ENCODE peak calls at places on chromosomes 11 and 22, in six cellular contexts. One of them, this sample, is unnamed.

GRCh38 chr11:13354335-13354734 is 76.7 kb downstream of the BMAL1 start:
- DNase-seq in H9: peak
- DNase-seq in IMR-90: peak
- DNase-seq in mesenchymal stem cell: no peak
- DNase-seq in H1: no peak
- DNase-seq in trophoblast cell: peak
- DNase-seq in this sample: no peak

GRCh38 chr11:120723751-120724150 is 212.2 kb downstream of the GRIK4 start:
- DNase-seq in H9: no peak
- DNase-seq in IMR-90: no peak
- DNase-seq in mesenchymal stem cell: no peak
- DNase-seq in H1: no peak
- DNase-seq in trophoblast cell: no peak
- DNase-seq in this sample: no peak

GRCh38 chr11:68966894-68967780 is 13.6 kb downstream of the MRGPRD start:
- DNase-seq in H9: no peak
- DNase-seq in IMR-90: no peak
- DNase-seq in mesenchymal stem cell: no peak
- DNase-seq in H1: no peak
- DNase-seq in trophoblast cell: no peak
- DNase-seq in this sample: no peak

GRCh38 chr11:46363455-46363920 is 16.2 kb downstream of the DGKZ start:
- DNase-seq in H9: no peak
- DNase-seq in IMR-90: peak
- DNase-seq in mesenchymal stem cell: peak
- DNase-seq in H1: no peak
- DNase-seq in trophoblast cell: peak
- DNase-seq in this sample: no peak

GRCh38 chr11:12902784-12903491 is 106.2 kb upstream of the RASSF10 start:
- DNase-seq in H9: no peak
- DNase-seq in IMR-90: no peak
- DNase-seq in mesenchymal stem cell: no peak
- DNase-seq in H1: no peak
- DNase-seq in trophoblast cell: no peak
- DNase-seq in this sample: no peak

GRCh38 chr11:119547511-119547910 is 124.5 kb upstream of the THY1 start:
- DNase-seq in H9: no peak
- DNase-seq in IMR-90: no peak
- DNase-seq in mesenchymal stem cell: no peak
- DNase-seq in H1: no peak
- DNase-seq in trophoblast cell: no peak
- DNase-seq in this sample: no peak

GRCh38 chr22:30253205-30253852 is 6.8 kb upstream of the LIF start:
- DNase-seq in H9: no peak
- DNase-seq in IMR-90: peak
- DNase-seq in mesenchymal stem cell: no peak
- DNase-seq in H1: no peak
- DNase-seq in trophoblast cell: no peak
- DNase-seq in this sample: no peak

GRCh38 chr11:94145431-94145830 is 16.8 kb downstream of the PANX1 start:
- DNase-seq in H9: no peak
- DNase-seq in IMR-90: no peak
- DNase-seq in mesenchymal stem cell: no peak
- DNase-seq in H1: no peak
- DNase-seq in trophoblast cell: peak
- DNase-seq in this sample: no peak

GRCh38 chr11:127027000-127027399 is 26.4 kb upstream of the KIRREL3 start:
- DNase-seq in H9: no peak
- DNase-seq in IMR-90: no peak
- DNase-seq in mesenchymal stem cell: no peak
- DNase-seq in H1: no peak
- DNase-seq in trophoblast cell: no peak
- DNase-seq in this sample: no peak

GRCh38 chr22:43085658-43086606 is 3.3 kb downstream of the TTLL1 start:
- DNase-seq in H9: no peak
- DNase-seq in IMR-90: no peak
- DNase-seq in mesenchymal stem cell: no peak
- DNase-seq in H1: no peak
- DNase-seq in trophoblast cell: no peak
- DNase-seq in this sample: no peak

GRCh38 chr11:117520201-117520600 is 192.5 kb downstream of the CEP164 start:
- DNase-seq in H9: no peak
- DNase-seq in IMR-90: no peak
- DNase-seq in mesenchymal stem cell: peak
- DNase-seq in H1: no peak
- DNase-seq in trophoblast cell: peak
- DNase-seq in this sample: no peak

GRCh38 chr11:2940930-2941821 is 12.0 kb upstream of the PHLDA2 start:
- DNase-seq in H9: no peak
- DNase-seq in IMR-90: no peak
- DNase-seq in mesenchymal stem cell: no peak
- DNase-seq in H1: no peak
- DNase-seq in trophoblast cell: peak
- DNase-seq in this sample: no peak

GRCh38 chr22:19731361-19731725 is 8.0 kb downstream of the GP1BB start:
- DNase-seq in H9: no peak
- DNase-seq in IMR-90: no peak
- DNase-seq in mesenchymal stem cell: no peak
- DNase-seq in H1: no peak
- DNase-seq in trophoblast cell: no peak
- DNase-seq in this sample: no peak

GRCh38 chr11:71164186-71164585 is 88.2 kb downstream of the SHANK2 start:
- DNase-seq in H9: peak
- DNase-seq in IMR-90: no peak
- DNase-seq in mesenchymal stem cell: no peak
- DNase-seq in H1: no peak
- DNase-seq in trophoblast cell: no peak
- DNase-seq in this sample: no peak

GRCh38 chr22:48250286-48250895 is 1487.9 kb downstream of the TBC1D22A start:
- DNase-seq in H9: no peak
- DNase-seq in IMR-90: no peak
- DNase-seq in mesenchymal stem cell: no peak
- DNase-seq in H1: no peak
- DNase-seq in trophoblast cell: no peak
- DNase-seq in this sample: no peak

GRCh38 chr11:66004186-66004585 is 1.9 kb downstream of the BANF1 start:
- DNase-seq in H9: no peak
- DNase-seq in IMR-90: no peak
- DNase-seq in mesenchymal stem cell: no peak
- DNase-seq in H1: no peak
- DNase-seq in trophoblast cell: no peak
- DNase-seq in this sample: no peak

GRCh38 chr11:122306776-122307479 is 190.9 kb upstream of the BLID start:
- DNase-seq in H9: peak
- DNase-seq in IMR-90: no peak
- DNase-seq in mesenchymal stem cell: no peak
- DNase-seq in H1: peak
- DNase-seq in trophoblast cell: no peak
- DNase-seq in this sample: no peak

GRCh38 chr11:100821198-100821597 is 134.1 kb downstream of the ARHGAP42 start:
- DNase-seq in H9: no peak
- DNase-seq in IMR-90: no peak
- DNase-seq in mesenchymal stem cell: no peak
- DNase-seq in H1: no peak
- DNase-seq in trophoblast cell: no peak
- DNase-seq in this sample: peak

GRCh38 chr11:83292709-83293435 is 6.7 kb upstream of the CCDC90B start:
- DNase-seq in H9: peak
- DNase-seq in IMR-90: peak
- DNase-seq in mesenchymal stem cell: peak
- DNase-seq in H1: peak
- DNase-seq in trophoblast cell: peak
- DNase-seq in this sample: peak

GRCh38 chr11:106656646-106657045 is 361.6 kb downstream of the GUCY1A2 start:
- DNase-seq in H9: no peak
- DNase-seq in IMR-90: no peak
- DNase-seq in mesenchymal stem cell: no peak
- DNase-seq in H1: no peak
- DNase-seq in trophoblast cell: no peak
- DNase-seq in this sample: no peak

GRCh38 chr11:65899356-65900124 is 648 bp downstream of the FOSL1 start:
- DNase-seq in H9: peak
- DNase-seq in IMR-90: peak
- DNase-seq in mesenchymal stem cell: peak
- DNase-seq in H1: no peak
- DNase-seq in trophoblast cell: peak
- DNase-seq in this sample: no peak

GRCh38 chr22:17767236-17768065 is 6.8 kb downstream of the BID start:
- DNase-seq in H9: no peak
- DNase-seq in IMR-90: no peak
- DNase-seq in mesenchymal stem cell: no peak
- DNase-seq in H1: no peak
- DNase-seq in trophoblast cell: no peak
- DNase-seq in this sample: no peak

GRCh38 chr11:27837895-27838563 is 137.8 kb upstream of the BDNF start:
- DNase-seq in H9: no peak
- DNase-seq in IMR-90: no peak
- DNase-seq in mesenchymal stem cell: no peak
- DNase-seq in H1: no peak
- DNase-seq in trophoblast cell: no peak
- DNase-seq in this sample: no peak

GRCh38 chr11:102989379-102990047 is 34.0 kb upstream of the MMP13 start:
- DNase-seq in H9: no peak
- DNase-seq in IMR-90: peak
- DNase-seq in mesenchymal stem cell: peak
- DNase-seq in H1: no peak
- DNase-seq in trophoblast cell: no peak
- DNase-seq in this sample: no peak

GRCh38 chr11:68214173-68215086 is 1.3 kb upstream of the KMT5B start:
- DNase-seq in H9: peak
- DNase-seq in IMR-90: no peak
- DNase-seq in mesenchymal stem cell: no peak
- DNase-seq in H1: no peak
- DNase-seq in trophoblast cell: no peak
- DNase-seq in this sample: no peak

GRCh38 chr11:69382131-69383128 is 88.5 kb downstream of the MYEOV start:
- DNase-seq in H9: peak
- DNase-seq in IMR-90: no peak
- DNase-seq in mesenchymal stem cell: no peak
- DNase-seq in H1: no peak
- DNase-seq in trophoblast cell: peak
- DNase-seq in this sample: no peak

GRCh38 chr22:35977136-35977535 is 51.5 kb downstream of the RBFOX2 start:
- DNase-seq in H9: no peak
- DNase-seq in IMR-90: peak
- DNase-seq in mesenchymal stem cell: peak
- DNase-seq in H1: no peak
- DNase-seq in trophoblast cell: peak
- DNase-seq in this sample: no peak

GRCh38 chr11:115872418-115872817 is 368.2 kb upstream of the CADM1 start:
- DNase-seq in H9: no peak
- DNase-seq in IMR-90: no peak
- DNase-seq in mesenchymal stem cell: no peak
- DNase-seq in H1: no peak
- DNase-seq in trophoblast cell: no peak
- DNase-seq in this sample: no peak
- H3K27ac ChIP-seq in H9: no peak
- H3K27ac ChIP-seq in IMR-90: no peak
- H3K27ac ChIP-seq in mesenchymal stem cell: no peak
- H3K27ac ChIP-seq in H1: no peak
- H3K27ac ChIP-seq in trophoblast cell: no peak
- H3K27ac ChIP-seq in this sample: no peak

GRCh38 chr22:32317524-32317923 is 40.1 kb upstream of the RFPL3 start:
- DNase-seq in H9: no peak
- DNase-seq in IMR-90: no peak
- DNase-seq in mesenchymal stem cell: no peak
- DNase-seq in H1: no peak
- DNase-seq in trophoblast cell: no peak
- DNase-seq in this sample: no peak
- H4K91ac ChIP-seq in H9: no peak
- H4K91ac ChIP-seq in IMR-90: no peak
- H4K91ac ChIP-seq in mesenchymal stem cell: no peak
- H4K91ac ChIP-seq in H1: no peak
- H4K91ac ChIP-seq in trophoblast cell: no peak
- H4K91ac ChIP-seq in this sample: no peak

DNA sequence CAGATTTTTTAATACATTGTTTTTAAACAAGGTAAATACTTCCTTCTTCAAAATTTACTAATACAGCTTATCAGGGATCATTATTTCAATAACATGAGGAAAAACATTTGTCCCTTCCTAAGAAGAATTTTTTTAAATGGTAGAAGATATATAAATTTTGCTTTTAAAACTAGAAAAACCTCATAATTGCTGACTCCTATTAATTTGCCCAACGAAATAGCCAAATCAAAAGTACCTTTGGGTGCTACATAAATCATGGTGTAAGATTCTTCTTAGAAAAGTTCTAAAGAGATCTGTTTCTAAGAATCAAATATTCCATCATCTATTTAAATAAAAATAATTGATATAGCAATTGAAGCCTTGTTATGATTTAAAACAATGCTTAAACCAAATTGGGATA is 54.9 kb downstream of the CEP57 start:
- DNase-seq in H9: no peak
- DNase-seq in IMR-90: no peak
- DNase-seq in mesenchymal stem cell: no peak
- DNase-seq in H1: no peak
- DNase-seq in trophoblast cell: no peak
- DNase-seq in this sample: no peak
- H3K27ac ChIP-seq in H9: no peak
- H3K27ac ChIP-seq in IMR-90: no peak
- H3K27ac ChIP-seq in mesenchymal stem cell: no peak
- H3K27ac ChIP-seq in H1: no peak
- H3K27ac ChIP-seq in trophoblast cell: no peak
- H3K27ac ChIP-seq in this sample: no peak

GRCh38 chr11:16402654-16403447 is 46.5 kb upstream of the SOX6 start:
- DNase-seq in H9: peak
- DNase-seq in IMR-90: no peak
- DNase-seq in mesenchymal stem cell: no peak
- DNase-seq in H1: peak
- DNase-seq in trophoblast cell: no peak
- DNase-seq in this sample: peak

GRCh38 chr11:16404781-16405180 is 48.4 kb upstream of the SOX6 start:
- DNase-seq in H9: no peak
- DNase-seq in IMR-90: no peak
- DNase-seq in mesenchymal stem cell: no peak
- DNase-seq in H1: no peak
- DNase-seq in trophoblast cell: no peak
- DNase-seq in this sample: no peak

GRCh38 chr11:16406226-16406625 is 49.9 kb upstream of the SOX6 start:
- DNase-seq in H9: no peak
- DNase-seq in IMR-90: peak
- DNase-seq in mesenchymal stem cell: peak
- DNase-seq in H1: no peak
- DNase-seq in trophoblast cell: no peak
- DNase-seq in this sample: no peak

GRCh38 chr11:16403448-16403803 is 47.1 kb upstream of the SOX6 start:
- DNase-seq in H9: no peak
- DNase-seq in IMR-90: no peak
- DNase-seq in mesenchymal stem cell: no peak
- DNase-seq in H1: no peak
- DNase-seq in trophoblast cell: no peak
- DNase-seq in this sample: no peak

DNA sequence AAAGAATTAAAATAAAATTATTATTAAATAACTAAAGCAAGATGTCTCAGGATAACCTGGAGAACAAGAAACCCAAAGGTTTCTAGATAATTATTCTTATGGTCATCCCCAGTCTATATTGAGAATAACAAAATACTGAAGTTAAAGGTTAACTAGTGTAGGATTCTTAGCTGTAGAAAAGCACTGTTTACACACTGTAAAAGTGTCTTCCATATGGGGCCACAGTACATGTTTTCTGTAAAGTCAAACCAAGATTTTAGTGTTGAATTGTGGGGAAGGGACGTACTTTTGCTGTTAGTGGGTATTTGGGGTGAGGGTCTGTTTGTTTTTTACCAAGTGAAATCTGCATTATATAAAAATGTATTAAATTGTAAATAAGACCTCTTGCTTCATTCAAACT is 47.5 kb upstream of the SOX6 start:
- DNase-seq in H9: no peak
- DNase-seq in IMR-90: no peak
- DNase-seq in mesenchymal stem cell: no peak
- DNase-seq in H1: no peak
- DNase-seq in trophoblast cell: no peak
- DNase-seq in this sample: no peak
- H4K91ac ChIP-seq in H9: no peak
- H4K91ac ChIP-seq in IMR-90: no peak
- H4K91ac ChIP-seq in mesenchymal stem cell: no peak
- H4K91ac ChIP-seq in H1: no peak
- H4K91ac ChIP-seq in trophoblast cell: no peak
- H4K91ac ChIP-seq in this sample: no peak

This sample was measured in neuronal stem cell.